ENCODE peak calls at places on chromosomes 7 and 10, in nine cellular contexts. One of them, this sample, is unnamed.
A peak's percentile ranks its signal among the peaks of the same experiment; 100 is the strongest.

GRCh38 chr7:90698616-90699015 is 102.5 kb downstream of the CDK14 start:
- DNase-seq in esophagus squamous epithelium: no peak
- DNase-seq in Peyer's patch: no peak
- DNase-seq in transverse colon: no peak
- DNase-seq in HCT116: no peak
- DNase-seq in vagina: no peak
- DNase-seq in stomach: no peak
- DNase-seq in endothelial cell of umbilical vein: no peak
- DNase-seq in prostate gland: no peak
- DNase-seq in this sample: no peak

GRCh38 chr10:86344714-86345161 is 21.9 kb downstream of the GRID1 start:
- DNase-seq in HCT116: no peak
- DNase-seq in stomach: no peak
- DNase-seq in Peyer's patch: peak; percentile 48
- DNase-seq in prostate gland: no peak
- DNase-seq in vagina: no peak
- DNase-seq in esophagus squamous epithelium: no peak
- DNase-seq in endothelial cell of umbilical vein: no peak
- DNase-seq in transverse colon: no peak
- DNase-seq in this sample: peak; percentile 55

GRCh38 chr10:29828440-29828894 is 193.7 kb upstream of the SVIL start:
- DNase-seq in endothelial cell of umbilical vein: peak; percentile 69
- DNase-seq in Peyer's patch: no peak
- DNase-seq in esophagus squamous epithelium: no peak
- DNase-seq in prostate gland: no peak
- DNase-seq in transverse colon: no peak
- DNase-seq in stomach: no peak
- DNase-seq in HCT116: no peak
- DNase-seq in vagina: no peak
- DNase-seq in this sample: no peak

GRCh38 chr7:141012044-141012685 is 2.6 kb downstream of the MRPS33 start:
- DNase-seq in endothelial cell of umbilical vein: peak; percentile 73
- DNase-seq in Peyer's patch: peak; percentile 67
- DNase-seq in stomach: peak; percentile 66
- DNase-seq in prostate gland: peak; percentile 61
- DNase-seq in vagina: no peak
- DNase-seq in esophagus squamous epithelium: no peak
- DNase-seq in HCT116: peak; percentile 65
- DNase-seq in transverse colon: peak; percentile 79
- DNase-seq in this sample: peak; percentile 23

GRCh38 chr7:112459645-112460044 is 9.4 kb downstream of the IFRD1 start:
- DNase-seq in HCT116: no peak
- DNase-seq in Peyer's patch: no peak
- DNase-seq in endothelial cell of umbilical vein: no peak
- DNase-seq in esophagus squamous epithelium: no peak
- DNase-seq in transverse colon: no peak
- DNase-seq in prostate gland: no peak
- DNase-seq in vagina: no peak
- DNase-seq in stomach: no peak
- DNase-seq in this sample: no peak

GRCh38 chr10:70578371-70578947 is 24.1 kb downstream of the PRF1 start:
- DNase-seq in vagina: no peak
- DNase-seq in transverse colon: peak; percentile 53
- DNase-seq in endothelial cell of umbilical vein: no peak
- DNase-seq in esophagus squamous epithelium: no peak
- DNase-seq in HCT116: peak; percentile 100
- DNase-seq in prostate gland: no peak
- DNase-seq in Peyer's patch: no peak
- DNase-seq in stomach: no peak
- DNase-seq in this sample: peak; percentile 70

GRCh38 chr7:105791926-105792325 is 84.5 kb downstream of the ATXN7L1 start:
- DNase-seq in vagina: no peak
- DNase-seq in transverse colon: no peak
- DNase-seq in HCT116: no peak
- DNase-seq in stomach: no peak
- DNase-seq in endothelial cell of umbilical vein: no peak
- DNase-seq in prostate gland: no peak
- DNase-seq in esophagus squamous epithelium: no peak
- DNase-seq in Peyer's patch: no peak
- DNase-seq in this sample: no peak

GRCh38 chr7:46776790-46777189 is 805.1 kb downstream of the TNS3 start:
- DNase-seq in prostate gland: no peak
- DNase-seq in HCT116: no peak
- DNase-seq in vagina: no peak
- DNase-seq in endothelial cell of umbilical vein: peak; percentile 51
- DNase-seq in esophagus squamous epithelium: no peak
- DNase-seq in Peyer's patch: no peak
- DNase-seq in transverse colon: no peak
- DNase-seq in stomach: no peak
- DNase-seq in this sample: no peak

GRCh38 chr7:136526408-136527105 is 341.9 kb upstream of the CHRM2 start:
- DNase-seq in HCT116: no peak
- DNase-seq in stomach: no peak
- DNase-seq in vagina: no peak
- DNase-seq in endothelial cell of umbilical vein: no peak
- DNase-seq in transverse colon: no peak
- DNase-seq in esophagus squamous epithelium: no peak
- DNase-seq in Peyer's patch: no peak
- DNase-seq in prostate gland: no peak
- DNase-seq in this sample: no peak

GRCh38 chr10:120953897-120954296 is 102.7 kb downstream of the WDR11 start:
- DNase-seq in transverse colon: no peak
- DNase-seq in endothelial cell of umbilical vein: no peak
- DNase-seq in vagina: no peak
- DNase-seq in Peyer's patch: no peak
- DNase-seq in HCT116: no peak
- DNase-seq in esophagus squamous epithelium: no peak
- DNase-seq in stomach: no peak
- DNase-seq in prostate gland: no peak
- DNase-seq in this sample: no peak

GRCh38 chr7:95886501-95887090 is 114.2 kb downstream of the DYNC1I1 start:
- DNase-seq in transverse colon: no peak
- DNase-seq in prostate gland: no peak
- DNase-seq in vagina: no peak
- DNase-seq in stomach: no peak
- DNase-seq in esophagus squamous epithelium: no peak
- DNase-seq in HCT116: no peak
- DNase-seq in endothelial cell of umbilical vein: peak; percentile 96
- DNase-seq in Peyer's patch: no peak
- DNase-seq in this sample: no peak

GRCh38 chr7:79216236-79216635 is 237.2 kb downstream of the MAGI2 start:
- DNase-seq in endothelial cell of umbilical vein: no peak
- DNase-seq in Peyer's patch: no peak
- DNase-seq in vagina: no peak
- DNase-seq in transverse colon: no peak
- DNase-seq in esophagus squamous epithelium: no peak
- DNase-seq in stomach: no peak
- DNase-seq in prostate gland: no peak
- DNase-seq in HCT116: no peak
- DNase-seq in this sample: no peak

GRCh38 chr10:27540672-27541071 is 36.6 kb downstream of the RAB18 start:
- DNase-seq in transverse colon: no peak
- DNase-seq in vagina: no peak
- DNase-seq in endothelial cell of umbilical vein: no peak
- DNase-seq in stomach: no peak
- DNase-seq in Peyer's patch: no peak
- DNase-seq in prostate gland: no peak
- DNase-seq in HCT116: no peak
- DNase-seq in esophagus squamous epithelium: no peak
- DNase-seq in this sample: no peak

GRCh38 chr10:22341936-22342222 is 3.4 kb upstream of the SPAG6 start:
- DNase-seq in HCT116: no peak
- DNase-seq in prostate gland: no peak
- DNase-seq in stomach: no peak
- DNase-seq in endothelial cell of umbilical vein: no peak
- DNase-seq in esophagus squamous epithelium: no peak
- DNase-seq in transverse colon: no peak
- DNase-seq in Peyer's patch: no peak
- DNase-seq in vagina: no peak
- DNase-seq in this sample: no peak

DNA sequence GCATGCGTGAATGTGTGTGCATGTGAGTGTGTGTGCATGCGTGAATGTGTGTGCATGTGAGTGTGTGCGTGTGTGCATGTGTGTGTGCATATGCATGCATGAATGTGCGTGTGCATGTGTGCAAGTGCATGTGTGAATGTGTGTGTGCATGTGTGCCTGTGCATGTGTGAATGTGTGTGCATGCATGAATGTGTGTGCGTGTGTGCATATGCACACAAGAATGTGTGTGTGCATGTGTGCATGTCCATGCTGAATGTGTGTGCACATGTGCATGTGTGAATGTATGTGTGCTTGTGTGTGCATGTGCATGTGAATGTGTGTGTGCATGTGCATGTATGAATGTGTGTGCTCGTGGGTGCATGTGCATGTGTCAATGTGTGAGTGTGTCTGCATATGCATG is 42.1 kb upstream of the NUB1 start:
- DNase-seq in endothelial cell of umbilical vein: no peak
- DNase-seq in Peyer's patch: no peak
- DNase-seq in esophagus squamous epithelium: no peak
- DNase-seq in HCT116: no peak
- DNase-seq in vagina: no peak
- DNase-seq in prostate gland: no peak
- DNase-seq in stomach: no peak
- DNase-seq in transverse colon: no peak
- DNase-seq in this sample: no peak
- TF ChIP-seq POLR2A in endothelial cell of umbilical vein: no peak
- TF ChIP-seq POLR2A in Peyer's patch: no peak
- TF ChIP-seq POLR2A in esophagus squamous epithelium: no peak
- TF ChIP-seq POLR2A in HCT116: no peak
- TF ChIP-seq POLR2A in vagina: no peak
- TF ChIP-seq POLR2A in prostate gland: no peak
- TF ChIP-seq POLR2A in stomach: no peak
- TF ChIP-seq POLR2A in transverse colon: no peak
- TF ChIP-seq POLR2A in this sample: no peak

GRCh38 chr7:88226886-88227516 is 7.2 kb upstream of the SRI start:
- DNase-seq in stomach: peak; percentile 60
- DNase-seq in HCT116: peak; percentile 68
- DNase-seq in vagina: no peak
- DNase-seq in Peyer's patch: peak; percentile 71
- DNase-seq in endothelial cell of umbilical vein: peak; percentile 74
- DNase-seq in esophagus squamous epithelium: no peak
- DNase-seq in transverse colon: peak; percentile 83
- DNase-seq in prostate gland: no peak
- DNase-seq in this sample: no peak
- TF ChIP-seq POLR2A in stomach: no peak
- TF ChIP-seq POLR2A in HCT116: no peak
- TF ChIP-seq POLR2A in vagina: no peak
- TF ChIP-seq POLR2A in Peyer's patch: peak; percentile 76
- TF ChIP-seq POLR2A in endothelial cell of umbilical vein: no peak
- TF ChIP-seq POLR2A in esophagus squamous epithelium: no peak
- TF ChIP-seq POLR2A in transverse colon: peak; percentile 90
- TF ChIP-seq POLR2A in prostate gland: no peak
- TF ChIP-seq POLR2A in this sample: no peak

GRCh38 chr10:17503795-17504194 is 49.4 kb upstream of the ST8SIA6 start:
- DNase-seq in esophagus squamous epithelium: no peak
- DNase-seq in transverse colon: no peak
- DNase-seq in stomach: no peak
- DNase-seq in vagina: no peak
- DNase-seq in prostate gland: no peak
- DNase-seq in Peyer's patch: no peak
- DNase-seq in HCT116: no peak
- DNase-seq in endothelial cell of umbilical vein: no peak
- DNase-seq in this sample: no peak

GRCh38 chr10:17506859-17507471 is 52.6 kb upstream of the ST8SIA6 start:
- DNase-seq in stomach: no peak
- DNase-seq in prostate gland: no peak
- DNase-seq in transverse colon: no peak
- DNase-seq in HCT116: no peak
- DNase-seq in Peyer's patch: no peak
- DNase-seq in esophagus squamous epithelium: no peak
- DNase-seq in endothelial cell of umbilical vein: no peak
- DNase-seq in vagina: no peak
- DNase-seq in this sample: no peak

GRCh38 chr10:17504547-17505245 is 50.3 kb upstream of the ST8SIA6 start:
- DNase-seq in stomach: no peak
- DNase-seq in endothelial cell of umbilical vein: no peak
- DNase-seq in HCT116: no peak
- DNase-seq in vagina: no peak
- DNase-seq in Peyer's patch: no peak
- DNase-seq in esophagus squamous epithelium: no peak
- DNase-seq in transverse colon: no peak
- DNase-seq in prostate gland: no peak
- DNase-seq in this sample: no peak

GRCh38 chr10:17507538-17507937 is 53.1 kb upstream of the ST8SIA6 start:
- DNase-seq in stomach: no peak
- DNase-seq in Peyer's patch: no peak
- DNase-seq in esophagus squamous epithelium: no peak
- DNase-seq in endothelial cell of umbilical vein: no peak
- DNase-seq in HCT116: no peak
- DNase-seq in transverse colon: no peak
- DNase-seq in prostate gland: no peak
- DNase-seq in vagina: no peak
- DNase-seq in this sample: no peak

GRCh38 chr10:17506390-17506789 is 52.0 kb upstream of the ST8SIA6 start:
- DNase-seq in endothelial cell of umbilical vein: no peak
- DNase-seq in Peyer's patch: no peak
- DNase-seq in prostate gland: no peak
- DNase-seq in HCT116: no peak
- DNase-seq in transverse colon: no peak
- DNase-seq in stomach: no peak
- DNase-seq in esophagus squamous epithelium: no peak
- DNase-seq in vagina: no peak
- DNase-seq in this sample: no peak
- TF ChIP-seq POLR2A in endothelial cell of umbilical vein: no peak
- TF ChIP-seq POLR2A in Peyer's patch: no peak
- TF ChIP-seq POLR2A in prostate gland: no peak
- TF ChIP-seq POLR2A in HCT116: no peak
- TF ChIP-seq POLR2A in transverse colon: no peak
- TF ChIP-seq POLR2A in stomach: no peak
- TF ChIP-seq POLR2A in esophagus squamous epithelium: no peak
- TF ChIP-seq POLR2A in vagina: no peak
- TF ChIP-seq POLR2A in this sample: no peak

GRCh38 chr10:124792998-124793352 is 1.3 kb upstream of the EEF1AKMT2 start:
- DNase-seq in esophagus squamous epithelium: no peak
- DNase-seq in vagina: no peak
- DNase-seq in endothelial cell of umbilical vein: no peak
- DNase-seq in HCT116: no peak
- DNase-seq in Peyer's patch: no peak
- DNase-seq in prostate gland: no peak
- DNase-seq in stomach: no peak
- DNase-seq in transverse colon: no peak
- DNase-seq in this sample: no peak

GRCh38 chr10:124799196-124799595 is 2.4 kb upstream of the ABRAXAS2 start:
- DNase-seq in stomach: no peak
- DNase-seq in Peyer's patch: no peak
- DNase-seq in vagina: no peak
- DNase-seq in endothelial cell of umbilical vein: no peak
- DNase-seq in HCT116: no peak
- DNase-seq in esophagus squamous epithelium: no peak
- DNase-seq in transverse colon: no peak
- DNase-seq in prostate gland: no peak
- DNase-seq in this sample: no peak

GRCh38 chr10:124798364-124798763 is 3.3 kb upstream of the ABRAXAS2 start:
- DNase-seq in HCT116: no peak
- DNase-seq in esophagus squamous epithelium: no peak
- DNase-seq in endothelial cell of umbilical vein: no peak
- DNase-seq in transverse colon: no peak
- DNase-seq in vagina: no peak
- DNase-seq in Peyer's patch: no peak
- DNase-seq in prostate gland: no peak
- DNase-seq in stomach: no peak
- DNase-seq in this sample: no peak

GRCh38 chr10:124802313-124802675 is 675 bp downstream of the ABRAXAS2 start:
- DNase-seq in HCT116: no peak
- DNase-seq in vagina: no peak
- DNase-seq in endothelial cell of umbilical vein: peak; percentile 31
- DNase-seq in stomach: no peak
- DNase-seq in transverse colon: no peak
- DNase-seq in Peyer's patch: no peak
- DNase-seq in prostate gland: no peak
- DNase-seq in esophagus squamous epithelium: no peak
- DNase-seq in this sample: no peak

GRCh38 chr10:124798781-124799180 is 2.8 kb upstream of the ABRAXAS2 start:
- DNase-seq in HCT116: no peak
- DNase-seq in Peyer's patch: no peak
- DNase-seq in vagina: no peak
- DNase-seq in stomach: no peak
- DNase-seq in esophagus squamous epithelium: no peak
- DNase-seq in transverse colon: no peak
- DNase-seq in endothelial cell of umbilical vein: no peak
- DNase-seq in prostate gland: no peak
- DNase-seq in this sample: no peak
- TF ChIP-seq POLR2A in HCT116: no peak
- TF ChIP-seq POLR2A in Peyer's patch: no peak
- TF ChIP-seq POLR2A in vagina: no peak
- TF ChIP-seq POLR2A in stomach: no peak
- TF ChIP-seq POLR2A in esophagus squamous epithelium: no peak
- TF ChIP-seq POLR2A in transverse colon: no peak
- TF ChIP-seq POLR2A in endothelial cell of umbilical vein: no peak
- TF ChIP-seq POLR2A in prostate gland: no peak
- TF ChIP-seq POLR2A in this sample: no peak

This sample was measured in H54.